ENCODE peak calls at places on chromosomes 11 and 22, in five cellular contexts. J, P, N, F and G are unnamed samples.

GRCh38 chr11:133840479-133840941 is 4.8 kb downstream of the SPATA19 start:
- DNase-seq in N (no peak), F (no peak), P (no peak), J (no peak), G (no peak)

GRCh38 chr22:23501244-23501643 is 78.8 kb downstream of the IGLL1 start:
- DNase-seq in F (no peak), N (no peak), J (no peak), P (no peak), G (no peak)

GRCh38 chr22:38419121-38419863 is 35.7 kb downstream of the KCNJ4 start:
- DNase-seq in N (no peak), F (no peak), J (no peak), P (no peak), G (no peak)

GRCh38 chr22:36432592-36433317 is 45.0 kb upstream of the MYH9 start:
- DNase-seq in N (no peak), J (no peak), F (no peak), P (no peak), G (no peak)

GRCh38 chr11:102367364-102367763 is 20.4 kb downstream of the BIRC2 start:
- DNase-seq in J (no peak), N (peak; percentile 25), P (peak; percentile 17), F (no peak), G (no peak)

GRCh38 chr22:43706151-43706550 is 106.0 kb downstream of the EFCAB6 start:
- DNase-seq in J (no peak), F (no peak), N (no peak), P (no peak), G (no peak)

GRCh38 chr22:46074771-46075551 is 75.4 kb upstream of the PPARA start:
- DNase-seq in J (no peak), F (no peak), N (no peak), P (no peak), G (peak; percentile 8)

GRCh38 chr22:27765706-27766291 is 35.8 kb downstream of the MN1 start:
- DNase-seq in F (no peak), N (no peak), J (no peak), P (no peak), G (no peak)

GRCh38 chr11:117226388-117227385 is 5.2 kb downstream of the PCSK7 start:
- DNase-seq in P (peak; percentile 79), N (peak; percentile 87), J (peak; percentile 74), F (peak; percentile 68), G (no peak)

GRCh38 chr11:14741195-14741594 is 97.6 kb downstream of the PDE3B start:
- DNase-seq in P (no peak), F (no peak), J (no peak), N (no peak), G (no peak)

GRCh38 chr11:126384449-126385070 is 29.1 kb downstream of the ST3GAL4 start:
- DNase-seq in J (no peak), P (no peak), F (no peak), N (no peak), G (no peak)

GRCh38 chr22:46027219-46028068 is 50.5 kb upstream of the WNT7B start:
- DNase-seq in F (no peak), P (no peak), J (peak; percentile 27), N (peak; percentile 47), G (no peak)

GRCh38 chr22:50600967-50601668 is 525 bp downstream of the MAPK8IP2 start:
- DNase-seq in J (no peak), F (no peak), P (no peak), N (no peak), G (no peak)

GRCh38 chr22:26586556-26587325 is 3.2 kb downstream of the TPST2 start:
- DNase-seq in J (peak; percentile 46), P (no peak), N (peak; percentile 79), F (no peak), G (no peak)

GRCh38 chr11:33635161-33635560 is 65.5 kb downstream of the C11orf91 start:
- DNase-seq in N (no peak), P (peak; percentile 83), F (no peak), J (no peak), G (no peak)

GRCh38 chr11:38254849-38255248 is 1656.8 kb upstream of the RAG2 start:
- DNase-seq in P (no peak), N (no peak), F (no peak), J (no peak), G (no peak)

GRCh38 chr11:14789879-14790484 is 102.0 kb downstream of the CYP2R1 start:
- DNase-seq in P (peak; percentile 20), F (peak; percentile 3), N (peak; percentile 9), J (peak; percentile 25), G (no peak)

GRCh38 chr11:63915961-63916836 is 765 bp downstream of the RCOR2 start:
- DNase-seq in F (no peak), J (no peak), P (no peak), N (peak; percentile 76), G (no peak)

GRCh38 chr11:113553235-113553634 is 78.0 kb upstream of the DRD2 start:
- DNase-seq in F (peak; percentile 78), P (peak; percentile 90), N (peak; percentile 26), J (no peak), G (no peak)

GRCh38 chr11:63763506-63764200 is 4.9 kb downstream of the ZFTA start:
- DNase-seq in P (peak; percentile 59), N (no peak), F (no peak), J (no peak), G (peak; percentile 55)

GRCh38 chr11:11456896-11457295 is 103.8 kb upstream of the CSNK2A3 start:
- DNase-seq in N (no peak), P (no peak), J (no peak), F (no peak), G (no peak)

GRCh38 chr11:19868281-19868821 is 155.7 kb downstream of the NAV2 start:
- DNase-seq in N (no peak), F (peak; percentile 19), P (peak; percentile 95), J (no peak), G (no peak)

GRCh38 chr22:44913198-44913983 is 96.4 kb downstream of the PHF21B start:
- DNase-seq in P (no peak), F (no peak), N (no peak), J (no peak), G (no peak)

DNA sequence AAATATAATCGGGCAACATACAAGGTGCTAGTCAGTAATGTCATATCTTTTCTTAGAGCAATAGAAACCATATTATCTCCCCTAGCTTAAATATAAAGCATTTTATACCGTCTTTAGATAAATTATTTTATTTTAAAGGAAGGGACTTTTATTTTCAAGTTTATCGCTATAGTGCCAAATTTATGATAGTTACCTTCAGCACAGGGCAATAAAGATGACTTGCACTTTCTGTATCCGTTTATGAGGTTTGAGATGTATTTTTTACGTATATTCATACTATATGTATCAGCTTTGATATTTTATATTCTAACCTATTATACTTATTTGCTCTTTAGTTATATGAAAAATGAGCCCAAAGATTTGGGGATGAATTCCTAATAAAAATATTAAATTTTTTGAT is 61.6 kb upstream of the CARD18 start:
- DNase-seq in J (no peak), P (no peak), F (no peak), N (no peak), G (no peak)
- TF ChIP-seq CTCF in J (no peak), P (no peak), F (no peak), N (no peak), G (no peak)

GRCh38 chr11:121489823-121490222 is 37.1 kb upstream of the SORL1-AS1 start:
- DNase-seq in P (no peak), N (no peak), F (no peak), J (no peak), G (no peak)
- TF ChIP-seq CTCF in P (no peak), N (no peak), F (no peak), J (no peak), G (no peak)

DNA sequence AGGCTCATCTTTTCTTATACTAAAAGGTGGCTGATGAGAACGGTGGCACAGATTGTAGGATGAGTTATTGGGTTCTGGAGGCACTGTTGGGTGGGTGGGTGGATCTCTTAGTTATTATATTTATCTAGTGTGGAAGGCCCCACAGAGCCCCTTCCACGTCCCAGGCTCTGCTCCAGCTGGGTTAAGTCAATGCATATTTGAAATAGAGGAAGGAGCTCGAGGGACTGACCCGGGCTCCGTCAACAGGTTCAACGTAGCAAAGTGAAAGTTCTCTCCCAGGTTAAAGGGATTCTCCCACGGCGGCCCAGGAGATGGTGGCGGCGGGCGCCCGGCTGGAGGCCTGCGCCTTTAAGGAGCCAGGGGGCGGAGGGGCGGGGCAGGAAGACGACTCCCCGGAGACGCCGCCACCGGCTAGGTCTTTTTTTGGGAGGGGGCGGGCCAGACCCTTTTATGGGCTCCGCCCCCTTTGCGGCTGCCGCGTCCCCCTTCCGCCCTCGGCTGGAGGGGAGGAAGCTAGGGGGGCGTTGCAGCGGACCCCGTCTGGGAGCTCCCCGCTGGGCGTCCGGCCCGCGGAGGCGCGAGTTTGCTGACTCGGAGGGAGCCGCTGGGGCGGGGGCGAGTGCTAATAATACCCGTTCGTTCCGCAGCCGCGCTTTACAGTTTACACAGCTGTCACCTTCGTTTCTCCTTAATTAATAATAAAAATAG is 1.5 kb upstream of the INPPL1 start:
- DNase-seq in N (peak; percentile 97), P (peak; percentile 76), F (peak; percentile 81), J (peak; percentile 94), G (peak; percentile 95)
- TF ChIP-seq CTCF in N (no peak), P (no peak), F (peak; percentile 71), J (no peak), G (no peak)

GRCh38 chr11:57392421-57393105 is 2.1 kb upstream of the PRG2 start:
- DNase-seq in P (no peak), J (no peak), F (no peak), N (no peak), G (no peak)
- TF ChIP-seq CTCF in P (no peak), J (no peak), F (no peak), N (no peak), G (no peak)

DNA sequence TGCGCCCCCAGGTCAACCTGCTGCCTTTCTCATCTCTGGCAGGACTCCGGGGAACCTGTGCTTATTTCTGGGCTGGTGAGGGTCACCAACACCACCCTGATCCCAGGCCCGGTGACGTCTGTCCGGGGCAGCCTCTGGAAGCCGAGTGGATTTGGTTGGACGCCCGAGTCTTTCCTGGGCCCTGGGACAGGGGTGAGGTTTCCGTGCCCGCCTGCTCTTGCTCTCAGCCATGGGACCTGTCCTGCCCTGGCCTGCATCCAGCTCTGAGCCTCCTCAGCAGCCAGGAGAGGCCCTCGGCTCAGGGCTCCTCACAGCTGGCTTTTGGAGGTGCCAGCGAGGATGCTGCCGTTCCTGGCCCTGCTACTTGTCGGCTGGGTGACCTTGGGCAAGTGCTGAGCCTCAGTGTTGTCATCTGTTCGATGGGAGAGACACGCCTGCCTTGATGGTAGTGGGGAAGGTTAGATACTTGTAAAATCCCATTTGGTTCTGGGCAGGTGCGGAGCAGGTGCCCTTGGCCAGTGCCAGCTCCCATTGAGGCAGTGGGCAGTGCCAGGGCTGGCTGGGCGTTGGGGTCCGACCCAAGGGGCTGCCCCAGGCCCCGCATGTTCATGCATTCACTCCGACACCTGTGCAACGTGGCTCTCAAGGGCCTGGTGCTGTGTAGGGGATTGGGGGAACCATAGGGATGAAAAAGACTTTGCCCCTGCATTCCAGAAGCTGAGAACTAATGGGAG is 58.9 kb upstream of the THY1 start:
- DNase-seq in J (no peak), F (no peak), P (no peak), N (no peak), G (peak; percentile 15)
- TF ChIP-seq CTCF in J (no peak), F (no peak), P (no peak), N (no peak), G (peak; percentile 58)